ENCODE peak calls at places on chromosomes 5 and 9, in seven cellular contexts. F is kidney tubule cell; O is NCI-H187; M is effector memory CD8-positive, alpha-beta T cell; Z is WTC11; R is naive thymus-derived CD8-positive, alpha-beta T cell; U is AML-193. E is an unnamed sample.

GRCh38 chr9:79858509-79858908 is 286.7 kb downstream of the TLE4 start:
- DNase-seq in F (peak), O (no peak), M (no peak), Z (no peak), R (peak), U (peak), E (peak)

GRCh38 chr9:83430681-83431080 is 107.5 kb downstream of the FRMD3 start:
- DNase-seq in F (no peak), O (no peak), M (no peak), Z (no peak), R (no peak), U (no peak), E (no peak)

GRCh38 chr5:21071986-21072385 is 1084.0 kb upstream of the CDH18 start:
- DNase-seq in F (no peak), O (no peak), M (no peak), Z (no peak), R (no peak), U (no peak), E (peak)

GRCh38 chr5:17383526-17383925 is 114.5 kb upstream of the TAF11L2 start:
- DNase-seq in F (no peak), O (no peak), M (no peak), Z (no peak), R (no peak), U (no peak), E (no peak)

GRCh38 chr5:132814441-132815294 is 1.6 kb downstream of the SOWAHA start:
- DNase-seq in F (no peak), O (no peak), M (no peak), Z (peak), R (no peak), U (no peak), E (no peak)

GRCh38 chr5:34721359-34721758 is 65.2 kb downstream of the RAI14 start:
- DNase-seq in F (no peak), O (no peak), M (no peak), Z (no peak), R (no peak), U (no peak), E (no peak)

GRCh38 chr9:110029815-110030480 is 178.0 kb downstream of the C9orf152 start:
- DNase-seq in F (no peak), O (no peak), M (no peak), Z (no peak), R (peak), U (no peak), E (no peak)

GRCh38 chr5:55570026-55570425 is 35.3 kb upstream of the PLPP1 start:
- DNase-seq in F (peak), O (no peak), M (no peak), Z (no peak), R (no peak), U (no peak), E (no peak)

GRCh38 chr5:6362846-6363245 is 15.5 kb downstream of the MED10 start:
- DNase-seq in F (no peak), O (no peak), M (no peak), Z (no peak), R (no peak), U (no peak), E (no peak)

GRCh38 chr5:173320259-173320658 is 8.0 kb downstream of the STC2 start:
- DNase-seq in F (no peak), O (no peak), M (no peak), Z (no peak), R (no peak), U (no peak), E (no peak)

GRCh38 chr9:34262971-34263370 is 66.1 kb downstream of the KIF24 start:
- DNase-seq in F (no peak), O (no peak), M (no peak), Z (no peak), R (no peak), U (no peak), E (no peak)

GRCh38 chr5:141828162-141828561 is 50.0 kb downstream of the PCDH1 start:
- DNase-seq in F (no peak), O (no peak), M (no peak), Z (no peak), R (no peak), U (no peak), E (no peak)

GRCh38 chr9:38162332-38162985 is 93.4 kb upstream of the SHB start:
- DNase-seq in F (no peak), O (no peak), M (no peak), Z (no peak), R (no peak), U (no peak), E (no peak)

GRCh38 chr5:124193371-124193789 is 553.1 kb downstream of the ZNF608 start:
- DNase-seq in F (peak), O (no peak), M (no peak), Z (no peak), R (no peak), U (no peak), E (peak)

GRCh38 chr9:33170464-33171156 is 3.5 kb upstream of the B4GALT1 start:
- DNase-seq in F (peak), O (no peak), M (peak), Z (peak), R (peak), U (peak), E (peak)

GRCh38 chr5:170552486-170553122 is 48.8 kb downstream of the KCNIP1 start:
- DNase-seq in F (peak), O (no peak), M (no peak), Z (peak), R (no peak), U (no peak), E (peak)

GRCh38 chr9:83425240-83425639 is 113.0 kb downstream of the FRMD3 start:
- DNase-seq in F (peak), O (no peak), M (no peak), Z (no peak), R (no peak), U (no peak), E (no peak)

GRCh38 chr5:15992918-15993317 is 186.7 kb downstream of the MARCHF11 start:
- DNase-seq in F (peak), O (no peak), M (no peak), Z (no peak), R (no peak), U (no peak), E (peak)

GRCh38 chr9:110202232-110202631 is 5.7 kb downstream of the C9orf152 start:
- DNase-seq in F (no peak), O (no peak), M (no peak), Z (no peak), R (no peak), U (no peak), E (no peak)

GRCh38 chr9:79663299-79663698 is 91.5 kb downstream of the TLE4 start:
- DNase-seq in F (no peak), O (no peak), M (no peak), Z (no peak), R (no peak), U (no peak), E (no peak)

GRCh38 chr5:39148983-39149534 is 70.3 kb downstream of the FYB1 start:
- DNase-seq in F (peak), O (no peak), M (no peak), Z (no peak), R (peak), U (peak), E (no peak)

GRCh38 chr9:136685216-136685615 is 2.0 kb downstream of the AGPAT2 start:
- DNase-seq in F (no peak), O (no peak), M (no peak), Z (no peak), R (no peak), U (no peak), E (no peak)

GRCh38 chr5:177494356-177495195 is 2.8 kb downstream of the PDLIM7 start:
- DNase-seq in F (peak), O (no peak), M (no peak), Z (peak), R (no peak), U (peak), E (peak)

GRCh38 chr9:80498165-80498564 is 926.4 kb downstream of the TLE4 start:
- DNase-seq in F (no peak), O (no peak), M (no peak), Z (no peak), R (no peak), U (no peak), E (no peak)

GRCh38 chr5:125367702-125368101 is 621.3 kb upstream of the ZNF608 start:
- DNase-seq in F (no peak), O (no peak), M (no peak), Z (no peak), R (no peak), U (no peak), E (no peak)

GRCh38 chr5:167916706-167917105 is 374.7 kb upstream of the WWC1 start:
- DNase-seq in F (peak), O (no peak), M (no peak), Z (no peak), R (no peak), U (no peak), E (peak)

GRCh38 chr9:81906656-81907055 is 21.6 kb upstream of the SPATA31D4 start:
- DNase-seq in F (no peak), O (no peak), M (no peak), Z (no peak), R (no peak), U (no peak), E (no peak)

GRCh38 chr5:139246394-139246793 is 47.1 kb upstream of the MATR3 start:
- DNase-seq in F (peak), O (no peak), M (no peak), Z (peak), R (no peak), U (peak), E (peak)

GRCh38 chr5:26894719-26895263 is 143.6 kb downstream of the CDH9 start:
- DNase-seq in F (peak), O (no peak), M (no peak), Z (no peak), R (no peak), U (no peak), E (no peak)

GRCh38 chr9:112867275-112867991 is 23.2 kb downstream of the SLC46A2 start:
- DNase-seq in F (peak), O (no peak), M (no peak), Z (peak), R (no peak), U (no peak), E (peak)

GRCh38 chr9:113464672-113465271 is 1.2 kb downstream of the RGS3 start:
- DNase-seq in F (peak), O (no peak), M (no peak), Z (no peak), R (no peak), U (no peak), E (peak)

E was measured in Daoy.